ENCODE peak calls at places on chromosomes 3 and 15, in five cellular contexts. M is IMR-90, Y is mesenchymal stem cell, C is neuronal stem cell, U is H1. Q is an unnamed sample.

GRCh38 chr15:100732359-100733055 is 130.1 kb downstream of the ASB7 start:
- DNase-seq in Y (no peak), M (peak; percentile 24), C (no peak), U (peak; percentile 30), Q (peak; percentile 83)

GRCh38 chr3:11536132-11536935 is 107.4 kb downstream of the VGLL4 start:
- DNase-seq in C (no peak), U (no peak), M (no peak), Y (no peak), Q (peak; percentile 66)

GRCh38 chr3:152073267-152073666 is 195.5 kb upstream of the MBNL1 start:
- DNase-seq in C (no peak), M (peak; percentile 28), Y (no peak), U (no peak), Q (no peak)

GRCh38 chr3:172447611-172448579 is at the start of gene GHSR:
- DNase-seq in M (no peak), Y (no peak), C (no peak), U (no peak), Q (no peak)

GRCh38 chr3:38723569-38724391 is 74.3 kb upstream of the SCN5A start:
- DNase-seq in C (no peak), U (no peak), Y (no peak), M (no peak), Q (no peak)

GRCh38 chr3:128218476-128218829 is 65.2 kb downstream of the EEFSEC start:
- DNase-seq in U (no peak), M (no peak), C (no peak), Y (no peak), Q (no peak)

GRCh38 chr3:151946606-151947005 is 73.2 kb downstream of the SUCNR1 start:
- DNase-seq in U (no peak), Y (no peak), M (peak; percentile 39), C (no peak), Q (peak; percentile 42)

GRCh38 chr3:147816770-147817169 is 407.6 kb downstream of the ZIC1 start:
- DNase-seq in M (no peak), Y (no peak), C (no peak), U (no peak), Q (no peak)

GRCh38 chr3:146221276-146221675 is 29.6 kb downstream of the PLSCR4 start:
- DNase-seq in M (peak; percentile 52), Y (peak; percentile 71), C (no peak), U (no peak), Q (no peak)

GRCh38 chr3:13372126-13372525 is 48.0 kb downstream of the NUP210 start:
- DNase-seq in Y (no peak), C (no peak), M (no peak), U (no peak), Q (no peak)

GRCh38 chr15:50778089-50778488 is 12.6 kb upstream of the SPPL2A start:
- DNase-seq in U (no peak), M (no peak), C (no peak), Y (no peak), Q (peak; percentile 57)

GRCh38 chr3:114144909-114145688 is 33.8 kb downstream of the DRD3 start:
- DNase-seq in Y (peak; percentile 74), M (peak; percentile 94), U (no peak), C (no peak), Q (no peak)

GRCh38 chr3:173823911-173824460 is 426.4 kb downstream of the NLGN1 start:
- DNase-seq in M (peak; percentile 6), C (no peak), Y (no peak), U (no peak), Q (no peak)

GRCh38 chr3:123881771-123882170 is 2.4 kb downstream of the MYLK start:
- DNase-seq in U (no peak), M (no peak), C (no peak), Y (no peak), Q (no peak)

GRCh38 chr3:187935623-187936156 is 190.4 kb upstream of the BCL6 start:
- DNase-seq in C (no peak), U (no peak), M (peak; percentile 33), Y (no peak), Q (peak; percentile 56)

GRCh38 chr3:15205934-15206661 is at the start of gene CAPN7:
- DNase-seq in M (peak; percentile 91), C (peak; percentile 91), Y (peak; percentile 93), U (peak; percentile 86), Q (peak; percentile 95)

GRCh38 chr3:126530171-126531050 is 6.5 kb downstream of the CHST13 start:
- DNase-seq in Y (no peak), U (no peak), M (no peak), C (no peak), Q (no peak)

GRCh38 chr3:128458746-128459450 is 7.8 kb downstream of the DNAJB8 start:
- DNase-seq in C (no peak), Y (no peak), U (no peak), M (no peak), Q (no peak)

GRCh38 chr3:70973558-70973957 is 610.0 kb downstream of the FOXP1 start:
- DNase-seq in U (no peak), Y (peak; percentile 28), C (no peak), M (peak; percentile 84), Q (peak; percentile 9)

GRCh38 chr15:49427369-49427768 is 4.3 kb downstream of the FGF7 start:
- DNase-seq in Y (no peak), C (no peak), U (no peak), M (no peak), Q (no peak)

GRCh38 chr3:161042023-161042501 is 63.1 kb downstream of the B3GALNT1 start:
- DNase-seq in M (no peak), Y (peak; percentile 55), U (no peak), C (no peak), Q (no peak)

GRCh38 chr3:11671648-11672100 is 28.0 kb upstream of the VGLL4 start:
- DNase-seq in U (peak; percentile 8), Y (no peak), C (no peak), M (peak; percentile 54), Q (no peak)

GRCh38 chr15:97470417-97470816 is 490.1 kb upstream of the ARRDC4 start:
- DNase-seq in Y (no peak), M (no peak), C (no peak), U (no peak), Q (no peak)

GRCh38 chr15:29815000-29815704 is 7.1 kb downstream of the TJP1 start:
- DNase-seq in U (no peak), C (no peak), Y (peak; percentile 56), M (peak; percentile 65), Q (peak; percentile 47)

DNA sequence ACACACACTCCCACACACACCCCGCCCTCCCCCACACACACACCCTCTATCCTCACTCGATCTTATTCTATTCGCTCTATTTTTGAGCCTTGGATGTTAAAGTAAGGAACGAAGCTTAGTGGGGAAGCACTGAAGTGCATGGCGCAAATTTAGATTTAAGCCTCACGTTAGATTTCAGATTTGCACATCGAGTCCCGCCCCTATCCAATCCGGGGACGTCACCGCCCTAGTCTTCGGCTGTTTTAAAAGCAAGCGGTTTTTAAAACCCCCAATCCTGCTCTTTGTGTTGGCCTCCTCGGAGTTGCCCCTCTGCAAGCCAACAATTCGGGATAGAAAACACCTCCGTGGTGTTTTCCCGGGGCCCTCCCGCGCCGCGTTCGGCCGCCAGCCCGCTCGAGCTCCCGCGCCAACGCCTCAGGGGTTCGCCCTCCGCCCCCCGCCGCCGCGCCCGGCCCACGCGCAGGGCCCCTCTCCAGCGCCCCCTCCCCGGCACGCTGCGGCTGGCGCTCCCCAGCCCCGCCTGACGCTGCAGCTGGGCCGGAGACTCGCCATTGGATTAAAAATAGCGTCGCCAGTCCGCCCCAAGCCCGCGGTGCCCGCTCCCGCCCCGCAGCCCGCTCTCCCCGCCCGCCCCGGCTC is at the start of gene USP13:
- DNase-seq in C (no peak), U (peak; percentile 86), Y (peak; percentile 84), M (peak; percentile 83), Q (peak; percentile 33)
- H4K91ac ChIP-seq in C (peak within 1 kb of the TSS; percentile 85), U (peak within 1 kb of the TSS; percentile 71), Y (peak within 1 kb of the TSS; percentile 48), M (peak within 1 kb of the TSS; percentile 80), Q (peak within 1 kb of the TSS; percentile 65)

DNA sequence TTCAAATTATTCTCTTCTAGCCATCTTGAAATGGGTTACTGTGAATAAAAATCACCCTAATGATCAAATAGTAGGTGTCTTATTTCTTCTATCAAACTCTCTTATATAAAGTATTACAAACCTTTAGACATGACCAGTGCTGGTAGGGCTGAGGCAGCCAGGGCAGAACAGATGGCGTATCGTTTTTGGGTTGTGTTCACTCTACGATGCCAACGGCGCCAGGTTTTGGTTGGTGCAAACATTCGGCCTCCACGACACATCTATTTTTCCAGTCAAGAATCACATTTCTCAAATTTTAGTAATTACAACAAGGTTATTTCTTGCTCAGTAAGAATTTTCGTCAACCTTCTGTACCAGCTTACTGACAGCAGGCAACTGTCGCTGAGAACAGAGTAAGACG is 2.2 kb downstream of the RPL4 start:
- DNase-seq in Y (no peak), C (no peak), M (no peak), U (no peak), Q (no peak)
- H3K4me3 ChIP-seq in Y (no peak overlapping the region), C (no peak overlapping the region), M (no peak overlapping the region), U (no peak overlapping the region), Q (no peak overlapping the region)

GRCh38 chr15:91150492-91151160 is 50.6 kb downstream of the SV2B start:
- DNase-seq in Y (no peak), C (no peak), M (no peak), U (no peak), Q (no peak)

GRCh38 chr15:91156175-91156726 is 56.2 kb downstream of the SV2B start:
- DNase-seq in Y (no peak), C (no peak), U (no peak), M (no peak), Q (no peak)

GRCh38 chr15:91152896-91153581 is 53.0 kb downstream of the SV2B start:
- DNase-seq in C (no peak), Y (no peak), U (no peak), M (no peak), Q (no peak)

GRCh38 chr15:91151781-91152563 is 51.9 kb downstream of the SV2B start:
- DNase-seq in M (no peak), C (no peak), U (no peak), Y (no peak), Q (no peak)

GRCh38 chr15:91153954-91154353 is 53.9 kb downstream of the SV2B start:
- DNase-seq in C (no peak), M (no peak), U (no peak), Y (no peak), Q (no peak)
- H3K27me3 ChIP-seq in C (no peaks in the 10 kb centered on the region), M (no peaks in the 10 kb centered on the region), U (no peaks in the 10 kb centered on the region), Y (peaks cover 2% of the 10 kb centered on the region), Q (no peaks in the 10 kb centered on the region)

GRCh38 chr15:39880718-39881387 is 39.2 kb downstream of the GPR176 start:
- DNase-seq in U (no peak), M (no peak), C (no peak), Y (no peak), Q (no peak)
- H4K91ac ChIP-seq in U (no peak overlapping the region), M (no peak overlapping the region), C (no peak overlapping the region), Y (no peak overlapping the region), Q (no peak overlapping the region)

Q was measured in trophoblast cell.